ENCODE peak calls at places on chromosome 17, in seven cellular contexts. One of them, this sample, is unnamed.

GRCh38 chr17:21677126-21677910 is 15.0 kb upstream of the KCNJ18 start:
- DNase-seq in naive thymus-derived CD8-positive, alpha-beta T cell: no peak
- DNase-seq in amygdala: no peak
- DNase-seq in body of pancreas: no peak
- DNase-seq in uterus: no peak
- DNase-seq in amniotic epithelial cell: no peak
- DNase-seq in HTR-8/SVneo: no peak
- DNase-seq in this sample: no peak

GRCh38 chr17:47674503-47674902 is 19.5 kb upstream of the TBKBP1 start:
- DNase-seq in uterus: no peak
- DNase-seq in naive thymus-derived CD8-positive, alpha-beta T cell: no peak
- DNase-seq in HTR-8/SVneo: no peak
- DNase-seq in amygdala: no peak
- DNase-seq in amniotic epithelial cell: no peak
- DNase-seq in body of pancreas: no peak
- DNase-seq in this sample: no peak

GRCh38 chr17:44417553-44417952 is 28.1 kb upstream of the ITGA2B start:
- DNase-seq in amygdala: no peak
- DNase-seq in amniotic epithelial cell: peak
- DNase-seq in HTR-8/SVneo: no peak
- DNase-seq in uterus: no peak
- DNase-seq in body of pancreas: peak
- DNase-seq in naive thymus-derived CD8-positive, alpha-beta T cell: no peak
- DNase-seq in this sample: peak

GRCh38 chr17:57357830-57358426 is 101.6 kb downstream of the MSI2 start:
- DNase-seq in amygdala: no peak
- DNase-seq in amniotic epithelial cell: no peak
- DNase-seq in uterus: no peak
- DNase-seq in naive thymus-derived CD8-positive, alpha-beta T cell: no peak
- DNase-seq in body of pancreas: no peak
- DNase-seq in HTR-8/SVneo: no peak
- DNase-seq in this sample: no peak

GRCh38 chr17:12118617-12119016 is 97.9 kb downstream of the MAP2K4 start:
- DNase-seq in amniotic epithelial cell: no peak
- DNase-seq in naive thymus-derived CD8-positive, alpha-beta T cell: no peak
- DNase-seq in amygdala: no peak
- DNase-seq in HTR-8/SVneo: no peak
- DNase-seq in uterus: no peak
- DNase-seq in body of pancreas: no peak
- DNase-seq in this sample: no peak

GRCh38 chr17:18143044-18143936 is 34.7 kb downstream of the MYO15A start:
- DNase-seq in HTR-8/SVneo: no peak
- DNase-seq in amygdala: no peak
- DNase-seq in uterus: no peak
- DNase-seq in naive thymus-derived CD8-positive, alpha-beta T cell: no peak
- DNase-seq in body of pancreas: no peak
- DNase-seq in amniotic epithelial cell: peak
- DNase-seq in this sample: no peak

GRCh38 chr17:17661134-17661533 is 20.1 kb upstream of the RAI1 start:
- DNase-seq in naive thymus-derived CD8-positive, alpha-beta T cell: no peak
- DNase-seq in uterus: no peak
- DNase-seq in HTR-8/SVneo: no peak
- DNase-seq in body of pancreas: peak
- DNase-seq in amygdala: no peak
- DNase-seq in amniotic epithelial cell: no peak
- DNase-seq in this sample: no peak

GRCh38 chr17:19900809-19901208 is 33.1 kb upstream of the ULK2 start:
- DNase-seq in body of pancreas: no peak
- DNase-seq in naive thymus-derived CD8-positive, alpha-beta T cell: no peak
- DNase-seq in amniotic epithelial cell: no peak
- DNase-seq in uterus: no peak
- DNase-seq in HTR-8/SVneo: no peak
- DNase-seq in amygdala: no peak
- DNase-seq in this sample: no peak

GRCh38 chr17:41679740-41680425 is 8.8 kb upstream of the EIF1 start:
- DNase-seq in uterus: no peak
- DNase-seq in HTR-8/SVneo: no peak
- DNase-seq in amniotic epithelial cell: no peak
- DNase-seq in naive thymus-derived CD8-positive, alpha-beta T cell: no peak
- DNase-seq in body of pancreas: no peak
- DNase-seq in amygdala: no peak
- DNase-seq in this sample: no peak

GRCh38 chr17:43844241-43844640 is 2.7 kb upstream of the CD300LG start:
- DNase-seq in HTR-8/SVneo: no peak
- DNase-seq in amygdala: no peak
- DNase-seq in uterus: no peak
- DNase-seq in amniotic epithelial cell: no peak
- DNase-seq in body of pancreas: no peak
- DNase-seq in naive thymus-derived CD8-positive, alpha-beta T cell: no peak
- DNase-seq in this sample: no peak

GRCh38 chr17:67019126-67019507 is 25.2 kb upstream of the CACNG1 start:
- DNase-seq in naive thymus-derived CD8-positive, alpha-beta T cell: no peak
- DNase-seq in body of pancreas: no peak
- DNase-seq in uterus: no peak
- DNase-seq in HTR-8/SVneo: no peak
- DNase-seq in amygdala: no peak
- DNase-seq in amniotic epithelial cell: no peak
- DNase-seq in this sample: no peak

GRCh38 chr17:4587195-4587594 is 2.9 kb downstream of the SMTNL2 start:
- DNase-seq in amygdala: no peak
- DNase-seq in amniotic epithelial cell: no peak
- DNase-seq in HTR-8/SVneo: no peak
- DNase-seq in naive thymus-derived CD8-positive, alpha-beta T cell: no peak
- DNase-seq in uterus: no peak
- DNase-seq in body of pancreas: no peak
- DNase-seq in this sample: no peak

GRCh38 chr17:55433629-55434422 is 12.2 kb upstream of the MMD start:
- DNase-seq in amygdala: no peak
- DNase-seq in HTR-8/SVneo: peak
- DNase-seq in uterus: no peak
- DNase-seq in naive thymus-derived CD8-positive, alpha-beta T cell: no peak
- DNase-seq in body of pancreas: peak
- DNase-seq in amniotic epithelial cell: peak
- DNase-seq in this sample: peak

GRCh38 chr17:65531508-65532431 is 29.7 kb downstream of the AXIN2 start:
- DNase-seq in amygdala: no peak
- DNase-seq in HTR-8/SVneo: no peak
- DNase-seq in naive thymus-derived CD8-positive, alpha-beta T cell: no peak
- DNase-seq in body of pancreas: peak
- DNase-seq in amniotic epithelial cell: peak
- DNase-seq in uterus: peak
- DNase-seq in this sample: no peak

This sample was measured in RCC 7860.